ENCODE peak calls at places on chromosomes 5 and 9, in eight cellular contexts. Z is naive thymus-derived CD4-positive, alpha-beta T cell; G is brain microvascular endothelial cell; D is foreskin fibroblast; F is mesenteric fat pad; B is EL; M is body of pancreas; O is G401. C is an unnamed sample.

GRCh38 chr5:39231705-39232525 is 12.6 kb upstream of the FYB1 start:
- DNase-seq in Z (no peak), G (peak; percentile 27), D (peak; percentile 63), F (no peak), B (peak; percentile 23), M (no peak), O (no peak), C (no peak)

GRCh38 chr5:80958611-80959010 is 1.6 kb upstream of the RASGRF2 start:
- DNase-seq in Z (no peak), G (no peak), D (peak; percentile 7), F (no peak), B (no peak), M (no peak), O (no peak), C (no peak)

GRCh38 chr9:137811283-137811870 is 66.2 kb upstream of the CACNA1B start:
- DNase-seq in Z (no peak), G (no peak), D (peak; percentile 69), F (no peak), B (no peak), M (no peak), O (no peak), C (no peak)

GRCh38 chr5:75381456-75381855 is 44.4 kb downstream of the HMGCR start:
- DNase-seq in Z (no peak), G (no peak), D (no peak), F (no peak), B (no peak), M (no peak), O (no peak), C (no peak)

GRCh38 chr5:157516016-157516415 is 56.0 kb downstream of the NIPAL4 start:
- DNase-seq in Z (no peak), G (peak; percentile 86), D (peak; percentile 72), F (no peak), B (peak; percentile 93), M (no peak), O (no peak), C (no peak)

GRCh38 chr5:131720714-131721113 is 76.1 kb downstream of the FNIP1 start:
- DNase-seq in Z (no peak), G (no peak), D (peak; percentile 30), F (no peak), B (no peak), M (no peak), O (peak; percentile 40), C (no peak)

GRCh38 chr5:137735531-137736284 is at the start of gene KLHL3:
- DNase-seq in Z (peak; percentile 38), G (peak; percentile 60), D (peak; percentile 65), F (no peak), B (peak; percentile 45), M (peak; percentile 23), O (peak; percentile 95), C (peak; percentile 30)

GRCh38 chr9:90300901-90301688 is 341.5 kb downstream of the DIRAS2 start:
- DNase-seq in Z (no peak), G (peak; percentile 97), D (peak; percentile 90), F (no peak), B (peak; percentile 77), M (no peak), O (no peak), C (no peak)

GRCh38 chr5:74209566-74209965 is 431.0 kb downstream of the ENC1 start:
- DNase-seq in Z (no peak), G (no peak), D (peak; percentile 59), F (no peak), B (peak; percentile 21), M (no peak), O (no peak), C (no peak)

GRCh38 chr5:156824800-156825199 is 25.3 kb upstream of the PPP1R2B start:
- DNase-seq in Z (no peak), G (no peak), D (peak; percentile 31), F (no peak), B (no peak), M (no peak), O (peak; percentile 40), C (no peak)

GRCh38 chr5:159878988-159879471 is 37.3 kb upstream of the ADRA1B start:
- DNase-seq in Z (no peak), G (peak; percentile 91), D (peak; percentile 86), F (no peak), B (peak; percentile 84), M (no peak), O (no peak), C (no peak)

GRCh38 chr5:53479656-53480473 is 564 bp upstream of the FST start:
- DNase-seq in Z (no peak), G (peak; percentile 28), D (peak; percentile 92), F (no peak), B (peak; percentile 69), M (peak; percentile 32), O (no peak), C (no peak)

GRCh38 chr5:89028579-89029272 is 145.7 kb upstream of the MEF2C start:
- DNase-seq in Z (no peak), G (no peak), D (peak; percentile 73), F (no peak), B (no peak), M (no peak), O (no peak), C (no peak)

GRCh38 chr5:180802325-180803180 is at the start of gene MGAT1:
- DNase-seq in Z (peak; percentile 47), G (peak; percentile 71), D (peak; percentile 96), F (peak; percentile 97), B (peak; percentile 89), M (peak; percentile 85), O (no peak), C (peak; percentile 78)

GRCh38 chr9:124576751-124577150 is 69.6 kb upstream of the NR5A1 start:
- DNase-seq in Z (no peak), G (no peak), D (no peak), F (no peak), B (no peak), M (no peak), O (no peak), C (no peak)

GRCh38 chr9:135241381-135242380 is 154.2 kb downstream of the OLFM1 start:
- DNase-seq in Z (no peak), G (no peak), D (no peak), F (no peak), B (no peak), M (no peak), O (no peak), C (no peak)

GRCh38 chr5:50564079-50564478 is 102.4 kb upstream of the PARP8 start:
- DNase-seq in Z (peak; percentile 1), G (peak; percentile 3), D (no peak), F (no peak), B (no peak), M (no peak), O (no peak), C (peak; percentile 24)

GRCh38 chr5:93294184-93294583 is 286.8 kb downstream of the NR2F1-AS1 start:
- DNase-seq in Z (no peak), G (no peak), D (peak; percentile 85), F (no peak), B (peak; percentile 87), M (no peak), O (no peak), C (no peak)

GRCh38 chr5:7852542-7852941 is 1.6 kb upstream of the CFAP90 start:
- DNase-seq in Z (no peak), G (no peak), D (peak; percentile 41), F (no peak), B (no peak), M (no peak), O (no peak), C (no peak)

GRCh38 chr9:112838342-112838741 is 52.3 kb downstream of the SLC46A2 start:
- DNase-seq in Z (no peak), G (no peak), D (no peak), F (no peak), B (no peak), M (no peak), O (no peak), C (no peak)

GRCh38 chr5:426392-426976 is 16.5 kb upstream of the EXOC3 start:
- DNase-seq in Z (no peak), G (no peak), D (no peak), F (peak; percentile 2), B (no peak), M (no peak), O (no peak), C (no peak)

GRCh38 chr9:116280529-116280928 is 126.9 kb downstream of the PAPPA start:
- DNase-seq in Z (no peak), G (no peak), D (no peak), F (no peak), B (no peak), M (no peak), O (no peak), C (no peak)

GRCh38 chr9:116697341-116697740 is 10.2 kb downstream of the TRIM32 start:
- DNase-seq in Z (no peak), G (no peak), D (peak; percentile 27), F (no peak), B (peak; percentile 81), M (no peak), O (no peak), C (no peak)

GRCh38 chr5:113218200-113218599 is 216.6 kb downstream of the TSSK1B start:
- DNase-seq in Z (no peak), G (no peak), D (no peak), F (no peak), B (no peak), M (no peak), O (no peak), C (no peak)

GRCh38 chr5:119049824-119050449 is 20.9 kb upstream of the DMXL1 start:
- DNase-seq in Z (no peak), G (peak; percentile 60), D (peak; percentile 73), F (no peak), B (peak; percentile 49), M (no peak), O (no peak), C (no peak)

GRCh38 chr5:130995851-130996250 is 169.2 kb downstream of the HINT1 start:
- DNase-seq in Z (no peak), G (no peak), D (no peak), F (no peak), B (no peak), M (no peak), O (no peak), C (no peak)

GRCh38 chr5:104793452-104794120 is 1231.0 kb upstream of the NUDT12 start:
- DNase-seq in Z (no peak), G (no peak), D (no peak), F (no peak), B (no peak), M (no peak), O (no peak), C (no peak)

GRCh38 chr5:173574983-173575382 is 41.5 kb downstream of the BOD1 start:
- DNase-seq in Z (no peak), G (no peak), D (no peak), F (no peak), B (no peak), M (no peak), O (no peak), C (no peak)

GRCh38 chr9:130833324-130833990 is 1.6 kb upstream of the ABL1 start:
- DNase-seq in Z (no peak), G (no peak), D (peak; percentile 73), F (no peak), B (peak; percentile 59), M (no peak), O (no peak), C (no peak)

GRCh38 chr9:40927260-40927631 is 201.2 kb downstream of the FOXD4L6 start:
- DNase-seq in Z (no peak), G (no peak), D (no peak), F (no peak), B (no peak), M (no peak), O (no peak), C (no peak)

GRCh38 chr5:32709789-32710334 is 1.3 kb upstream of the NPR3 start:
- DNase-seq in Z (no peak), G (peak; percentile 81), D (peak; percentile 87), F (no peak), B (peak; percentile 89), M (peak; percentile 70), O (peak; percentile 19), C (peak; percentile 12)

GRCh38 chr5:124342027-124342471 is 404.4 kb downstream of the ZNF608 start:
- DNase-seq in Z (no peak), G (peak; percentile 34), D (peak; percentile 92), F (no peak), B (peak; percentile 42), M (no peak), O (peak; percentile 94), C (no peak)

GRCh38 chr5:159133041-159133741 is 33.5 kb upstream of the EBF1 start:
- DNase-seq in Z (peak; percentile 8), G (peak; percentile 59), D (peak; percentile 83), F (no peak), B (peak; percentile 73), M (no peak), O (peak; percentile 70), C (no peak)

GRCh38 chr9:90995516-90995915 is 193.9 kb downstream of the SYK start:
- DNase-seq in Z (no peak), G (no peak), D (peak; percentile 73), F (no peak), B (no peak), M (no peak), O (no peak), C (no peak)